ENCODE peak calls at places on chromosomes 5 and 9, in five cellular contexts. J is stomach, V is esophagus muscularis mucosa, Q is breast epithelium, A is GM23338. I is an unnamed sample.

GRCh38 chr5:7851240-7851592 is 283 bp upstream of the CFAP90 start:
- DNase-seq in J (no peak), V (peak; percentile 75), Q (no peak), A (no peak), I (no peak)

GRCh38 chr9:69130456-69131441 is 43.3 kb upstream of the TJP2 start:
- DNase-seq in J (no peak), V (no peak), Q (peak; percentile 15), A (peak; percentile 1), I (no peak)

GRCh38 chr9:78676623-78677022 is 379.7 kb downstream of the PSAT1 start:
- DNase-seq in J (no peak), V (no peak), Q (no peak), A (no peak), I (no peak)

GRCh38 chr9:69420611-69421270 is 95.7 kb downstream of the ENTREP1 start:
- DNase-seq in J (no peak), V (no peak), Q (no peak), A (no peak), I (no peak)

GRCh38 chr5:127431977-127432376 is 85.5 kb upstream of the PRRC1 start:
- DNase-seq in J (no peak), V (no peak), Q (no peak), A (no peak), I (no peak)

GRCh38 chr5:126527158-126527557 is 67.9 kb downstream of the ALDH7A1 start:
- DNase-seq in J (no peak), V (no peak), Q (no peak), A (no peak), I (no peak)

GRCh38 chr9:81032831-81033230 is 656.5 kb downstream of the TLE1 start:
- DNase-seq in J (no peak), V (no peak), Q (no peak), A (no peak), I (no peak)

GRCh38 chr5:126253406-126253805 is 169.8 kb upstream of the GRAMD2B start:
- DNase-seq in J (no peak), V (no peak), Q (no peak), A (no peak), I (no peak)

GRCh38 chr5:76849767-76850291 is at the start of gene S100Z:
- DNase-seq in J (no peak), V (no peak), Q (no peak), A (no peak), I (no peak)

GRCh38 chr9:114053246-114054005 is 24.7 kb downstream of the AMBP start:
- DNase-seq in J (peak; percentile 45), V (no peak), Q (peak; percentile 20), A (no peak), I (no peak)

GRCh38 chr9:136255896-136256890 is 10.6 kb upstream of the QSOX2 start:
- DNase-seq in J (no peak), V (no peak), Q (no peak), A (no peak), I (no peak)

GRCh38 chr5:173626501-173626812 is 10.0 kb upstream of the BOD1 start:
- DNase-seq in J (no peak), V (no peak), Q (no peak), A (no peak), I (no peak)

GRCh38 chr9:90642570-90643539 is at the start of gene DIRAS2:
- DNase-seq in J (peak; percentile 67), V (no peak), Q (peak; percentile 38), A (peak; percentile 84), I (no peak)

GRCh38 chr9:97990259-97990658 is 7.1 kb downstream of the ANP32B start:
- DNase-seq in J (no peak), V (no peak), Q (no peak), A (peak; percentile 18), I (no peak)

GRCh38 chr9:34771023-34771422 is 61.1 kb upstream of the CCL21 start:
- DNase-seq in J (no peak), V (no peak), Q (no peak), A (no peak), I (no peak)

GRCh38 chr9:124661184-124661755 is 109.8 kb downstream of the NR6A1 start:
- DNase-seq in J (no peak), V (no peak), Q (no peak), A (no peak), I (no peak)

GRCh38 chr9:13033959-13034695 is 245.4 kb downstream of the MPDZ start:
- DNase-seq in J (peak; percentile 62), V (no peak), Q (peak; percentile 59), A (peak; percentile 82), I (peak; percentile 81)

GRCh38 chr5:56269216-56269927 is 36.2 kb upstream of the ANKRD55 start:
- DNase-seq in J (no peak), V (no peak), Q (no peak), A (peak; percentile 65), I (no peak)

GRCh38 chr5:112583166-112583565 is 154.5 kb upstream of the APC start:
- DNase-seq in J (no peak), V (peak; percentile 66), Q (no peak), A (no peak), I (no peak)

GRCh38 chr9:128927731-128928411 is 7.1 kb downstream of the PHYHD1 start:
- DNase-seq in J (peak; percentile 67), V (no peak), Q (peak; percentile 46), A (peak; percentile 88), I (no peak)

GRCh38 chr5:37133939-37134338 is 115.2 kb downstream of the CPLANE1 start:
- DNase-seq in J (no peak), V (no peak), Q (no peak), A (no peak), I (no peak)

GRCh38 chr5:22611327-22611726 is 241.8 kb downstream of the CDH12 start:
- DNase-seq in J (no peak), V (no peak), Q (no peak), A (peak; percentile 16), I (no peak)

GRCh38 chr5:168822745-168823281 is 243.6 kb upstream of the PANK3 start:
- DNase-seq in J (no peak), V (no peak), Q (no peak), A (no peak), I (no peak)

GRCh38 chr5:64838803-64839202 is 70.1 kb downstream of the CWC27 start:
- DNase-seq in J (no peak), V (no peak), Q (no peak), A (no peak), I (no peak)

GRCh38 chr5:31378838-31379237 is 153.1 kb downstream of the DROSHA start:
- DNase-seq in J (no peak), V (no peak), Q (no peak), A (no peak), I (no peak)

GRCh38 chr5:135367070-135367469 is 32.0 kb downstream of the MACROH2A1 start:
- DNase-seq in J (no peak), V (no peak), Q (no peak), A (no peak), I (no peak)

GRCh38 chr5:17189381-17190036 is 27.9 kb upstream of the BASP1 start:
- DNase-seq in J (peak; percentile 87), V (peak; percentile 94), Q (peak; percentile 50), A (peak; percentile 95), I (peak; percentile 80)

GRCh38 chr5:103894882-103895281 is 332.3 kb upstream of the NUDT12 start:
- DNase-seq in J (no peak), V (no peak), Q (no peak), A (peak; percentile 50), I (no peak)

DNA sequence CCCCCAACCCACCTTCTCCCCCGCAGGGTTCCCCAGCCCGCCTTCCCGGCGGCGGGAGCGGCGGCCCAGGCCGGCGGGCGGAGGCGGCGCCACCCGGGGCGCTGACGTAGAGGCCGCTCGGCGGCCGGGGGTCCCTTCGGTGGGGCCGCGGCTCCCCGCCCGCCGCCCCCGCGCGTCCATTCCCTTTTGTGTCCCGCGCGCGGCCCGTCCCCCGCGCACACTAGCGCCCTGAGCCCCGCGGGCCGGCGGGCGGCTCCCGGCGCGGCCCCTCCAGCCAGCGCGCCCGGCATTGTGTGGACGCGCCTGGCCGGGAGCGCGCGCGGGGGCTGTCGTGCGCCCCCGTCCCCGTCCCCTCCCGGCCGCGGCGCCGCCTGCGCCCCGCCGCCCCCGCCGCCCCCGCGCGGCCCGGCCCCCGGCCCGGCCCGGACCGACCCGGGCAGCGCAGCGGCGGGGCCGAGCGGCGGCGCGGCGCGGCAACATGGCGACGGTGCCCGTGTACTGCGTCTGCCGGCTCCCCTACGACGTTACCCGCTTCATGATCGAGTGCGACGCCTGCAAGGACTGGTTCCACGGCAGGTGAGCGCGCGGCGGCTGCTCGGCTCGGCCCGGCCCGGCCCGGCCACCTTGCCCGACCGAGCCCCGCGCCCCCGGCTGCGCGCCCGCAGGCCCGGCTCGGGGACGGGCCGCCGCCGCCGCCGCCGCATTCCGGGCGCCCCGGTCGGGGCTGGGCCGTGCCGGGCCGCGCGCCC is at the start of gene PHF2:
- DNase-seq in J (no peak), V (peak; percentile 75), Q (peak; percentile 16), A (peak; percentile 43), I (no peak)
- H3K4me1 ChIP-seq in J (peaks cover 54% of the 10 kb centered on the region), V (peaks cover 62% of the 10 kb centered on the region), Q (peaks cover 3% of the 10 kb centered on the region), A (peaks cover 24% of the 10 kb centered on the region), I (no peaks in the 10 kb centered on the region)

GRCh38 chr5:149545327-149545726 is 5.9 kb downstream of the CSNK1A1 start:
- DNase-seq in J (no peak), V (no peak), Q (no peak), A (no peak), I (no peak)

GRCh38 chr5:149549461-149550266 is 1.6 kb downstream of the CSNK1A1 start:
- DNase-seq in J (peak; percentile 44), V (no peak), Q (no peak), A (peak; percentile 70), I (no peak)

GRCh38 chr5:149550267-149550582 is 1.0 kb downstream of the CSNK1A1 start:
- DNase-seq in J (no peak), V (no peak), Q (no peak), A (no peak), I (no peak)

GRCh38 chr5:149544199-149544472 is 7.1 kb downstream of the CSNK1A1 start:
- DNase-seq in J (no peak), V (no peak), Q (no peak), A (no peak), I (no peak)

DNA sequence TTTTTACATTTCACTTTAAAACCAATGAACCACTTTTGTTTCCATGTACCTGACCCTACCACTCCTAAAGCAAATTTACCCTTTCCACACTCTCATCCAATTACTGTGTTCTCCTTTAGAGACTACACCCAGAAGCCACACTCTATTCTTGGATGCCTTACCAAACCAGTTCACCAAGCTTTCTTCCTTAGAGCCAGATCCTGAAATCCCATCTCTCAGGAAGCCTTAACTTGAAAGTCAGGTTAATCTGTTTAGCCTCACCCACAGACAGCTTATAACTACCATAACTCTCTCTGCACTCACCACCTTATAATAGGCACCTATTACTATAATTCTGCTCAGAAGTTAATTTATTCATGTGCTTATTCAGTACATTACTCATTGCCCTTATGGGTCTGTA is 4.3 kb downstream of the CSNK1A1 start:
- DNase-seq in J (no peak), V (no peak), Q (no peak), A (no peak), I (no peak)
- TF ChIP-seq POLR2AphosphoS5 in J (no peak), V (no peak), Q (no peak), A (no peak), I (no peak)

GRCh38 chr5:140795259-140795641 is 598 bp downstream of the PCDHA2 start:
- DNase-seq in J (no peak), V (no peak), Q (no peak), A (peak; percentile 85), I (no peak)
- TF ChIP-seq CTCF in J (no peak), V (no peak), Q (no peak), A (peak; percentile 58), I (no peak)

GRCh38 chr9:120663380-120663779 is 50.9 kb downstream of the MEGF9 start:
- DNase-seq in J (no peak), V (no peak), Q (no peak), A (no peak), I (no peak)
- H3K4me1 ChIP-seq in J (peaks cover 4% of the 10 kb centered on the region), V (peaks cover 5% of the 10 kb centered on the region), Q (no peaks in the 10 kb centered on the region), A (no peaks in the 10 kb centered on the region), I (peaks cover 8% of the 10 kb centered on the region)

GRCh38 chr5:134143431-134143830 is 28.9 kb downstream of the TCF7 start:
- DNase-seq in J (peak; percentile 14), V (no peak), Q (no peak), A (no peak), I (peak; percentile 14)
- TF ChIP-seq POLR2AphosphoS5 in J (no peak), V (no peak), Q (no peak), A (no peak), I (no peak)

I was measured in sigmoid colon.